ENCODE peak calls at places on chromosomes 5 and 9, in seven cellular contexts. E, D, R, B, L, G and F are unnamed samples.

GRCh38 chr9:108088916-108089315 is 599.3 kb upstream of the KLF4 start:
- DNase-seq in E (no peak), B (no peak), D (no peak), R (no peak), L (no peak), G (no peak), F (no peak)

GRCh38 chr5:139765409-139766217 is 30.0 kb upstream of the PSD2 start:
- DNase-seq in G (peak; percentile 86), D (no peak), E (no peak), B (peak; percentile 94), L (peak; percentile 47), R (peak; percentile 74), F (no peak)

GRCh38 chr9:95511232-95511951 is 5.4 kb downstream of the PTCH1 start:
- DNase-seq in L (peak; percentile 46), G (no peak), E (no peak), B (peak; percentile 94), R (peak; percentile 67), D (no peak), F (peak; percentile 45)

GRCh38 chr5:40736103-40736875 is 19.5 kb downstream of the TTC33 start:
- DNase-seq in E (peak; percentile 17), R (peak; percentile 82), D (no peak), L (peak; percentile 57), G (no peak), B (no peak), F (no peak)

GRCh38 chr5:142459209-142459608 is 134.4 kb upstream of the SPRY4 start:
- DNase-seq in E (no peak), R (no peak), G (no peak), B (peak; percentile 34), D (no peak), L (no peak), F (no peak)

GRCh38 chr9:786405-786804 is 55.1 kb upstream of the DMRT1 start:
- DNase-seq in G (no peak), D (no peak), R (no peak), L (no peak), B (no peak), E (no peak), F (no peak)

GRCh38 chr9:2414465-2414864 is 207.1 kb upstream of the VLDLR start:
- DNase-seq in D (no peak), R (peak; percentile 28), G (no peak), B (no peak), L (peak; percentile 38), E (no peak), F (no peak)

GRCh38 chr5:38543886-38544285 is 12.6 kb downstream of the LIFR start:
- DNase-seq in D (no peak), G (no peak), B (no peak), E (no peak), R (no peak), L (no peak), F (no peak)

DNA sequence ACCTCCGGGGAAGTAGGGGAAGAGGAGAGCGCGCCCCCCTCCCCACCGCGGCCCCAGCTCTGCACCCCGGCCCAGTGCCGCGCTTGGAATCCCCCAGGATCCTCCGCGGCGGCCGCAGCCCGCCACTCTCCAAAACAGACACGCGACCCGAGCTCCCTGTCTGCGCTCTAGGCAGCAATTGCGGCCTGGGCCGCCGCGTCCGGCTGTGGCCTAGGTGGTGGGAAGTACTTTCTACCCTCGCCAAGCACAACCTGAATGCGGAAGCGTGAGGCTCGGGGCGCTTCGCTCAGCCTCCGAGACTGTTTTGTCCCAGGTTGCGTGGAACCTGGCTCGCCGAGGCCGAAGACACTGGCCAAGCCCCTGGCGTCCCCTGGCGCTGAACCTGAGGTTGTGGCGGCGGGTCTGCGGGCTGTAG is 3.3 kb upstream of the FOXB2 start:
- DNase-seq in R (no peak), D (no peak), L (no peak), G (no peak), E (no peak), B (no peak), F (no peak)
- TF ChIP-seq CTCF in R (no peak), D (no peak), L (no peak), G (no peak), E (no peak), B (no peak), F (no peak)

GRCh38 chr9:128072144-128073021 is 4.4 kb downstream of the SLC25A25 start:
- DNase-seq in B (peak; percentile 97), L (peak; percentile 43), E (peak; percentile 40), R (peak; percentile 80), D (no peak), G (no peak), F (peak; percentile 97)
- H3K4me3 ChIP-seq in B (no peak overlapping the region), L (no peak overlapping the region), E (no peak overlapping the region), R (no peak overlapping the region), D (peak overlapping the region; percentile 1), G (no peak overlapping the region), F (peak overlapping the region; percentile 33)

GRCh38 chr5:5344051-5344571 is 78.4 kb upstream of the ICE1 start:
- DNase-seq in G (no peak), L (no peak), D (no peak), R (no peak), E (no peak), B (no peak), F (no peak)
- TF ChIP-seq CTCF in G (no peak), L (no peak), D (no peak), R (no peak), E (no peak), B (no peak), F (no peak)

DNA sequence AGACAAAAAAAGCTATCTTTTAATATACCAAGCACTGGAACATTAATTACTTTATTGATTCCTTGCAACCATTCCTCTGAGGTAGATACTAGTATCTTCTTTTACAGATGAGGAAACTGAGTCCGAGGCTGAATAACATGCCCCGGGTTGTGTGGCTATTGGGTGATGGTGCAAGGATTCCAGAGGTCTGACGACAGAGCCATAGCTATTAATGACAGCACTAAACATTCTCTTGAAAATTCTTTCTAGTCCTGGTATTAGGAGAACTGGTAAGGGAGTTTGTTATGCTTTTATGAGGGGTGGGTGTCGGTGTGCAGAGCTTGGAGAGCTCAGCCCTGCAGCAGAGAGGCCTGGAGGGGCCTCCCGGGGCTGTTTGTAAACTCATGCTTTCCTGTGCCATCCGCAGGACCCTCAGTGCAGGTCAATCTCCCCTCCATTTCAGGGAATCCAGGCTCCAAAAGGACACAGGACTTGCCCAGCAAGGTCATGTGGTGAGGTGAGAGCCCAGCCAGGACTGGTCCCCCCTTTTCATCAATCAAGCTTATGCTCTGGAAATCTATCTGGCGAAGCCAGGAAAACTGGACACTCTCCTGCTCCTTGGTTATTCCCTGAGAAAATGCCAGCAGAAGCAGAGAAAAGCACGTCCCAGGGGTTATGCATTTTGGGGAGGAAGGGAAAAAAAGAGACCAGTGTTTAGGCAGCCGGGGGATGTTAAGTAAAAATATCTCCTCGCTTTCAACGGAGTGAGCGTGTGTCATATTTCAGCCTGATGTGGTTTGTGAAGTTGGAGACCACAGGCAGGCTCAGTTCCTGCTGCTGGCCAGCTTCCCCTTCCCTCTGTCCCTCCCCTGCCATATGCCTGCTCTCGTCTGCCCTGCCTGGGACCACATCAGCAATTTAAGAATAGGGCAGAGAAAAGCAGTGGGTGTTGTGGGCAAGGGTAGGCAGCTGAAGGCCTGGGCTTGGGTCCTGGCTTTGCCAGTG is 3.7 kb downstream of the GSN start:
- DNase-seq in L (peak; percentile 73), G (no peak), E (peak; percentile 40), D (no peak), B (peak; percentile 91), R (peak; percentile 83), F (no peak)
- H3K4me3 ChIP-seq in L (peak overlapping the region; percentile 18), G (no peak overlapping the region), E (peak overlapping the region; percentile 20), D (peak overlapping the region; percentile 47), B (no peak overlapping the region), R (peak overlapping the region; percentile 4), F (no peak overlapping the region)

DNA sequence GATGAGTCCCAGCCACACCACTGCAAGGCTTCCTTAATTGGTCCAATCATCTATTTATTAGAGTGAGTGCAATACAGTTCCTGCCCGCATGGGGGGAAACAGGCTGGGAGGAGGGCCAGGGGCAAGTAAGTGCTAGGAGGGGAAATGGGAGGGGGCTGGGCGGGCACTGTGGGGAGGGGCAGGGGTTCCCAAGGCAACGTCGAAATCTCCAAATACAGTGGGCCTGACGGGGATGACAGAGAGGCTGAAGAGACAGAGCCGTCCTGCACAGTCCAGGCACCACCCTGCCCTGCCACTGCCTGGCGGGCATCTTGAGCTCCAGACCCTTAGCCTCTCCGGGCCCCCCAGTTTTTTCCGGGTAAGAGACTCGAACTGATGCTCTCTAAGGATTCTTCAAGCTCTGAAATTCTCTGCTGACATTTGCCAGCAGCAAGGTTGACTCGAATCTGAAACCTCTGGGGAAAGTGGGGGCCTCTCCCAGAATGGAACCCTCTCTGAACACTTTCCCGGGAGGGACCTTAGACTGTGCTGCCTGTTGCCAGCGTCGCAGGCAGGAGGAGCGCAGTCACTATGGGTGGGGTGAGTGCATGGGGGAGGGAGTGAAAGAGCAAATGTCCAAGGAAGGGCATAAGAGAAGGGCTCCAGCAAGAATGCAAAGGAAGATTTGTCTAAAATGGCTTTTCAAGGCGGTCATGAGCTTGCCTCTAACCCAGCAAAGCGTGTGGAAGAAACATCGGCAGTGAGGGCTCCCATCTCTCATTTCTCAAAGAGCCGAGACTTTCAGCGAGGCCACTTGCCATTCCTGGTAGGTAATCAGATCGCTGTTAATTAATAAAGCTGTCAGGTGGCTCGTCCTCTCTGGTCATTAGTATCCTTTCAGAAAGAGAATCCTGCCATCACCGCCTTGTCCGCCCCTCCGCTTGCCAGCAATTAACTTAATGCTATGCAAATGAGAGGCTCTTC is 98.9 kb downstream of the GTF3C4 start:
- DNase-seq in E (no peak), B (peak; percentile 87), D (no peak), L (peak; percentile 46), R (peak; percentile 76), G (peak; percentile 30), F (no peak)
- TF ChIP-seq CTCF in E (peak; percentile 40), B (no peak), D (peak; percentile 53), L (peak; percentile 63), R (peak; percentile 65), G (peak; percentile 27), F (no peak)

DNA sequence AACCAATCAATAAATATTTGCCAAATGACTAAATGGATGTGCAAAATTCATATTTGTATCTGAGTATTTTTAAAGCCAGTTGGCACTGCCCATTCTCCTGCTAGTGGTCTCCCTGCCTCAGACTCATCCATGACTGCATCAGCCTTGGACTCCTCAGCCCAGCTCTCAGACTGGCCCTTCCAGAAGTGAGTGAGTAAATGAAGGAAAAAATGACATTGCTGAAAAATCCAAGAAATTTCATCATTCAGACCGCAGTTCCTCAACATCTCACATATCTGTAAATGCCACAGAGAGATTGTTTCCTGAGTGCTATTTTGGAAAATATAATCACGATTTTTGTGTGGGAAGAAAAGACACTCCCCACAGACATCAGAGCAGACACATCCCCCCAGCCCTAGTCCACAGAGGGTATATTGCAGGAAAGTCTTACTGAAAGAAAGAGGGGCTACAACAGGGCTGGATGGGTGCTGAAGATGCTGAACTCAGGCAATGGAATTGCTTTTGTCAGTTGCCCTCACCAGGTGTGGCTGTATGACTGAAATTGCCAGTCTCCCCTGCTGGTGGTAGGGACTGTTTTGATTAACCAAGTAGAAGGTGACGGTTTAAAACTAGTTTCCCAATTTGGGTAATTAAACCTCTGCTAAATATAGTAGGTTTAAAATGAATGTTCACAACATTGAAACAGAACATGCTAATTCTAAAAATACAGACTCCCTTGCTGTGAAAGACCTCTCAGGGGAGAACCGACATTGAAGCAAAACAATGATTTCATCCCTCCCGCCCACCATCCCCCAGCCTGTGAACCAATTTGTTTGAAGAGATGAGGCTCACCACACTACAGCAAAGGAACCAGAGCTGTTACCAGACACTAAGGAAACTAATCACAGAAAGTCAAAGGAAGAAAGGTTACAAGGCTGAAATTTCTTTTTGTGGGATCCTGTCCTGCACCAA is 158.8 kb downstream of the DEPDC1B start:
- DNase-seq in L (peak; percentile 83), G (no peak), B (no peak), R (peak; percentile 89), E (peak; percentile 63), D (no peak), F (no peak)
- H3K4me3 ChIP-seq in L (peak overlapping the region; percentile 20), G (no peak overlapping the region), B (no peak overlapping the region), R (peak overlapping the region; percentile 26), E (no peak overlapping the region), D (no peak overlapping the region), F (no peak overlapping the region)